ENCODE peak calls at places on chromosomes 11 and 22, in eight cellular contexts. One of them, this sample, is unnamed.

GRCh38 chr11:8325905-8326304 is 62.2 kb upstream of the LMO1 start:
- DNase-seq in activated gamma-delta T cell treated with Interleukin-2 at 50 U/mL for 16 hours: no peak
- DNase-seq in fibroblast of the aortic adventitia: no peak
- DNase-seq in NCI-H146: no peak
- DNase-seq in HS-5: no peak
- DNase-seq in SK-N-SH: no peak
- DNase-seq in NCI-H460: no peak
- DNase-seq in AG04450: no peak
- DNase-seq in this sample: no peak

GRCh38 chr22:30279389-30279788 is 9.9 kb downstream of the CASTOR1 start:
- DNase-seq in activated gamma-delta T cell treated with Interleukin-2 at 50 U/mL for 16 hours: no peak
- DNase-seq in fibroblast of the aortic adventitia: no peak
- DNase-seq in NCI-H146: no peak
- DNase-seq in HS-5: no peak
- DNase-seq in SK-N-SH: no peak
- DNase-seq in NCI-H460: no peak
- DNase-seq in AG04450: no peak
- DNase-seq in this sample: no peak

GRCh38 chr11:18727499-18728236 is 1.7 kb upstream of the IGSF22 start:
- DNase-seq in activated gamma-delta T cell treated with Interleukin-2 at 50 U/mL for 16 hours: peak
- DNase-seq in fibroblast of the aortic adventitia: peak
- DNase-seq in NCI-H146: peak
- DNase-seq in HS-5: no peak
- DNase-seq in SK-N-SH: peak
- DNase-seq in NCI-H460: peak
- DNase-seq in AG04450: no peak
- DNase-seq in this sample: peak

GRCh38 chr22:27074016-27074415 is 416.6 kb downstream of the MIAT start:
- DNase-seq in activated gamma-delta T cell treated with Interleukin-2 at 50 U/mL for 16 hours: no peak
- DNase-seq in fibroblast of the aortic adventitia: no peak
- DNase-seq in NCI-H146: no peak
- DNase-seq in HS-5: no peak
- DNase-seq in SK-N-SH: no peak
- DNase-seq in NCI-H460: no peak
- DNase-seq in AG04450: no peak
- DNase-seq in this sample: no peak

GRCh38 chr22:43289976-43290663 is 53.1 kb downstream of the SCUBE1 start:
- DNase-seq in activated gamma-delta T cell treated with Interleukin-2 at 50 U/mL for 16 hours: no peak
- DNase-seq in fibroblast of the aortic adventitia: peak
- DNase-seq in NCI-H146: peak
- DNase-seq in HS-5: no peak
- DNase-seq in SK-N-SH: peak
- DNase-seq in NCI-H460: no peak
- DNase-seq in AG04450: no peak
- DNase-seq in this sample: peak

GRCh38 chr11:43833657-43834073 is 47.0 kb upstream of the ALKBH3 start:
- DNase-seq in activated gamma-delta T cell treated with Interleukin-2 at 50 U/mL for 16 hours: no peak
- DNase-seq in fibroblast of the aortic adventitia: peak
- DNase-seq in NCI-H146: peak
- DNase-seq in HS-5: no peak
- DNase-seq in SK-N-SH: peak
- DNase-seq in NCI-H460: no peak
- DNase-seq in AG04450: peak
- DNase-seq in this sample: no peak

GRCh38 chr11:74611369-74611861 is 19.0 kb downstream of the POLD3 start:
- DNase-seq in activated gamma-delta T cell treated with Interleukin-2 at 50 U/mL for 16 hours: no peak
- DNase-seq in fibroblast of the aortic adventitia: peak
- DNase-seq in NCI-H146: peak
- DNase-seq in HS-5: peak
- DNase-seq in SK-N-SH: peak
- DNase-seq in NCI-H460: peak
- DNase-seq in AG04450: peak
- DNase-seq in this sample: peak

GRCh38 chr22:36386900-36387663 is 685 bp downstream of the MYH9 start:
- DNase-seq in activated gamma-delta T cell treated with Interleukin-2 at 50 U/mL for 16 hours: no peak
- DNase-seq in fibroblast of the aortic adventitia: no peak
- DNase-seq in NCI-H146: no peak
- DNase-seq in HS-5: no peak
- DNase-seq in SK-N-SH: peak
- DNase-seq in NCI-H460: no peak
- DNase-seq in AG04450: no peak
- DNase-seq in this sample: peak

GRCh38 chr11:86047275-86047991 is 21.5 kb downstream of the PICALM start:
- DNase-seq in activated gamma-delta T cell treated with Interleukin-2 at 50 U/mL for 16 hours: no peak
- DNase-seq in fibroblast of the aortic adventitia: peak
- DNase-seq in NCI-H146: no peak
- DNase-seq in HS-5: peak
- DNase-seq in SK-N-SH: no peak
- DNase-seq in NCI-H460: no peak
- DNase-seq in AG04450: no peak
- DNase-seq in this sample: no peak

GRCh38 chr11:66570117-66570825 is 1.9 kb upstream of the CTSF start:
- DNase-seq in activated gamma-delta T cell treated with Interleukin-2 at 50 U/mL for 16 hours: no peak
- DNase-seq in fibroblast of the aortic adventitia: peak
- DNase-seq in NCI-H146: no peak
- DNase-seq in HS-5: no peak
- DNase-seq in SK-N-SH: no peak
- DNase-seq in NCI-H460: no peak
- DNase-seq in AG04450: no peak
- DNase-seq in this sample: no peak

GRCh38 chr11:69707156-69707555 is 3.3 kb upstream of the FGF19 start:
- DNase-seq in activated gamma-delta T cell treated with Interleukin-2 at 50 U/mL for 16 hours: no peak
- DNase-seq in fibroblast of the aortic adventitia: no peak
- DNase-seq in NCI-H146: no peak
- DNase-seq in HS-5: no peak
- DNase-seq in SK-N-SH: no peak
- DNase-seq in NCI-H460: no peak
- DNase-seq in AG04450: no peak
- DNase-seq in this sample: no peak

GRCh38 chr11:134890446-134890845 is 478.4 kb upstream of the B3GAT1 start:
- DNase-seq in activated gamma-delta T cell treated with Interleukin-2 at 50 U/mL for 16 hours: no peak
- DNase-seq in fibroblast of the aortic adventitia: no peak
- DNase-seq in NCI-H146: no peak
- DNase-seq in HS-5: no peak
- DNase-seq in SK-N-SH: no peak
- DNase-seq in NCI-H460: no peak
- DNase-seq in AG04450: no peak
- DNase-seq in this sample: no peak

GRCh38 chr22:44605486-44605885 is 96.5 kb upstream of the PRR5 start:
- DNase-seq in activated gamma-delta T cell treated with Interleukin-2 at 50 U/mL for 16 hours: no peak
- DNase-seq in fibroblast of the aortic adventitia: no peak
- DNase-seq in NCI-H146: no peak
- DNase-seq in HS-5: no peak
- DNase-seq in SK-N-SH: no peak
- DNase-seq in NCI-H460: no peak
- DNase-seq in AG04450: no peak
- DNase-seq in this sample: peak